ENCODE peak calls at places on chromosome 3, in six cellular contexts. L, W, G, B, R and M are unnamed samples.

GRCh38 chr3:70854108-70854507 is 541.7 kb upstream of the MDFIC2 start:
- DNase-seq in L (peak; percentile 55), W (no peak), G (no peak), B (no peak), R (no peak), M (no peak)

GRCh38 chr3:122533931-122534334 is 19.2 kb upstream of the KPNA1 start:
- DNase-seq in L (peak; percentile 78), W (peak; percentile 87), G (no peak), B (peak; percentile 62), R (peak; percentile 68), M (peak; percentile 42)

GRCh38 chr3:71064976-71065763 is 518.4 kb downstream of the FOXP1 start:
- DNase-seq in L (peak; percentile 62), W (peak; percentile 41), G (peak; percentile 52), B (no peak), R (peak; percentile 79), M (peak; percentile 39)

GRCh38 chr3:126886217-126886616 is 96.7 kb upstream of the PLXNA1 start:
- DNase-seq in L (peak; percentile 49), W (peak; percentile 36), G (no peak), B (no peak), R (no peak), M (no peak)

GRCh38 chr3:158486200-158486599 is 84.8 kb upstream of the MLF1 start:
- DNase-seq in L (no peak), W (no peak), G (no peak), B (no peak), R (no peak), M (no peak)

GRCh38 chr3:158105124-158105709 is 1.0 kb downstream of the SHOX2 start:
- DNase-seq in L (no peak), W (no peak), G (no peak), B (no peak), R (no peak), M (no peak)

GRCh38 chr3:3705090-3705775 is 94.0 kb upstream of the LRRN1 start:
- DNase-seq in L (no peak), W (no peak), G (peak; percentile 19), B (no peak), R (no peak), M (no peak)

GRCh38 chr3:129485681-129486056 is 42.8 kb upstream of the RHO start:
- DNase-seq in L (peak; percentile 99), W (peak; percentile 94), G (peak; percentile 11), B (peak; percentile 46), R (peak; percentile 94), M (no peak)

GRCh38 chr3:43870110-43870509 is 179.4 kb downstream of the ABHD5 start:
- DNase-seq in L (peak; percentile 82), W (peak; percentile 69), G (no peak), B (peak; percentile 42), R (peak; percentile 37), M (no peak)

GRCh38 chr3:127410137-127410488 is 122.3 kb upstream of the PRR20G start:
- DNase-seq in L (no peak), W (no peak), G (no peak), B (no peak), R (no peak), M (no peak)

GRCh38 chr3:146747928-146748327 is 142.8 kb upstream of the PLSCR5 start:
- DNase-seq in L (peak; percentile 75), W (peak; percentile 33), G (no peak), B (peak; percentile 37), R (no peak), M (no peak)

GRCh38 chr3:18761530-18761929 is 336.4 kb upstream of the SATB1 start:
- DNase-seq in L (no peak), W (no peak), G (no peak), B (no peak), R (no peak), M (no peak)

GRCh38 chr3:132488136-132488535 is 70.8 kb downstream of the DNAJC13 start:
- DNase-seq in L (no peak), W (no peak), G (no peak), B (no peak), R (no peak), M (no peak)

GRCh38 chr3:14764331-14765064 is 54.3 kb upstream of the FGD5 start:
- DNase-seq in L (peak; percentile 6), W (peak; percentile 2), G (no peak), B (no peak), R (no peak), M (no peak)

GRCh38 chr3:127092776-127093175 is 100.2 kb upstream of the PRR23E start:
- DNase-seq in L (no peak), W (no peak), G (no peak), B (no peak), R (peak; percentile 52), M (no peak)

GRCh38 chr3:105466072-105466471 is 99.4 kb downstream of the ALCAM start:
- DNase-seq in L (no peak), W (no peak), G (no peak), B (no peak), R (no peak), M (no peak)

GRCh38 chr3:80079886-80080285 is 312.1 kb upstream of the ROBO1 start:
- DNase-seq in L (no peak), W (no peak), G (no peak), B (no peak), R (no peak), M (no peak)

GRCh38 chr3:182117583-182117982 is 405.9 kb downstream of the SOX2 start:
- DNase-seq in L (no peak), W (no peak), G (no peak), B (no peak), R (no peak), M (no peak)

GRCh38 chr3:181711325-181712135 is at the start of gene SOX2:
- DNase-seq in L (peak; percentile 30), W (peak; percentile 4), G (peak; percentile 87), B (no peak), R (peak; percentile 88), M (no peak)